ENCODE peak calls at places on chromosomes 11 and 22, in four cellular contexts. One of them, this sample, is unnamed.

GRCh38 chr22:23862103-23862502 is 4.4 kb downstream of the SLC2A11 start:
- DNase-seq in NAMALWA: peak; percentile 73
- DNase-seq in retina: no peak
- DNase-seq in prostate gland: peak; percentile 27
- DNase-seq in this sample: peak; percentile 61

GRCh38 chr11:12189543-12190235 is 79.3 kb downstream of the MICAL2 start:
- DNase-seq in retina: no peak
- DNase-seq in prostate gland: peak; percentile 85
- DNase-seq in NAMALWA: no peak
- DNase-seq in this sample: no peak

GRCh38 chr11:78647986-78648875 is 73.6 kb upstream of the NARS2 start:
- DNase-seq in prostate gland: no peak
- DNase-seq in NAMALWA: no peak
- DNase-seq in retina: no peak
- DNase-seq in this sample: no peak

GRCh38 chr22:37633082-37633692 is 6.3 kb upstream of the SH3BP1 start:
- DNase-seq in prostate gland: no peak
- DNase-seq in NAMALWA: peak; percentile 53
- DNase-seq in retina: no peak
- DNase-seq in this sample: no peak

GRCh38 chr11:45593992-45594391 is 71.4 kb downstream of the CHST1 start:
- DNase-seq in NAMALWA: peak; percentile 46
- DNase-seq in prostate gland: no peak
- DNase-seq in retina: no peak
- DNase-seq in this sample: no peak

GRCh38 chr11:61919113-61919840 is 1.9 kb upstream of the RAB3IL1 start:
- DNase-seq in retina: no peak
- DNase-seq in NAMALWA: no peak
- DNase-seq in prostate gland: no peak
- DNase-seq in this sample: no peak

GRCh38 chr11:90753546-90753945 is 530.7 kb upstream of the CHORDC1 start:
- DNase-seq in retina: no peak
- DNase-seq in NAMALWA: no peak
- DNase-seq in prostate gland: no peak
- DNase-seq in this sample: no peak

GRCh38 chr11:36288442-36289225 is 590 bp downstream of the COMMD9 start:
- DNase-seq in retina: no peak
- DNase-seq in NAMALWA: no peak
- DNase-seq in prostate gland: no peak
- DNase-seq in this sample: peak; percentile 45

This sample was measured in GM23248.